ENCODE peak calls at places on chromosome 1, in six cellular contexts. B is GM23248; S is T follicular helper cell; U is activated T-cell treated with anti-CD3 and anti-CD28 coated beads for 24 hours; Q is left cardiac atrium; H is activated T-helper 1 cell treated with anti-CD3 and anti-CD28 coated beads, Interleukin-12 subunit alpha, Interleukin-12 subunit beta, Interleukin-2, Interleukin-4 antibody, amounts not matched to agents 30 ng/mL and 10 ng/mL and 1 ng/mL, durations not matched to agents 14 hours and 24 hours and 36 hours. V is an unnamed sample.

GRCh38 chr1:238242156-238242555 is 351.4 kb upstream of the ZP4 start:
- DNase-seq in B (no peak), S (no peak), U (no peak), Q (no peak), H (no peak), V (no peak)

GRCh38 chr1:6099787-6100765 is 54.4 kb downstream of the KCNAB2 start:
- DNase-seq in B (no peak), S (no peak), U (no peak), Q (no peak), H (no peak), V (peak)

GRCh38 chr1:66223681-66224080 is 310.3 kb upstream of the SGIP1 start:
- DNase-seq in B (no peak), S (no peak), U (no peak), Q (no peak), H (no peak), V (no peak)

GRCh38 chr1:196034080-196034706 is 574.0 kb downstream of the KCNT2 start:
- DNase-seq in B (peak), S (no peak), U (no peak), Q (no peak), H (no peak), V (no peak)

GRCh38 chr1:146007048-146007784 is 10.8 kb upstream of the TXNIP start:
- DNase-seq in B (peak), S (peak), U (peak), Q (peak), H (peak), V (peak)

GRCh38 chr1:150847499-150848060 is 28.8 kb downstream of the ARNT start:
- DNase-seq in B (peak), S (no peak), U (no peak), Q (no peak), H (no peak), V (no peak)

GRCh38 chr1:67159233-67159632 is 7.0 kb upstream of the IL23R start:
- DNase-seq in B (peak), S (no peak), U (no peak), Q (no peak), H (no peak), V (no peak)

GRCh38 chr1:34859442-34860200 is at the start of gene SMIM12:
- DNase-seq in B (peak), S (peak), U (peak), Q (peak), H (peak), V (peak)

GRCh38 chr1:88683516-88683847 is 591 bp upstream of the PKN2 start:
- DNase-seq in B (peak), S (peak), U (peak), Q (peak), H (no peak), V (no peak)

GRCh38 chr1:11930571-11931445 is 3.7 kb upstream of the PLOD1 start:
- DNase-seq in B (peak), S (no peak), U (no peak), Q (no peak), H (no peak), V (peak)

GRCh38 chr1:241177665-241178064 is 179.3 kb downstream of the RGS7 start:
- DNase-seq in B (no peak), S (no peak), U (no peak), Q (no peak), H (no peak), V (no peak)

GRCh38 chr1:26799479-26800133 is 11.9 kb downstream of the PIGV start:
- DNase-seq in B (peak), S (no peak), U (no peak), Q (peak), H (no peak), V (no peak)

GRCh38 chr1:39639333-39640130 is at the start of gene HEYL:
- DNase-seq in B (peak), S (peak), U (peak), Q (peak), H (peak), V (no peak)

GRCh38 chr1:31511848-31512615 is 64.3 kb upstream of the TINAGL1 start:
- DNase-seq in B (no peak), S (no peak), U (no peak), Q (no peak), H (no peak), V (no peak)

GRCh38 chr1:110982320-110982719 is 18.6 kb upstream of the LRIF1 start:
- DNase-seq in B (no peak), S (no peak), U (no peak), Q (no peak), H (no peak), V (no peak)

GRCh38 chr1:207030522-207031009 is 2.0 kb downstream of the C1orf116 start:
- DNase-seq in B (no peak), S (no peak), U (no peak), Q (no peak), H (no peak), V (no peak)

GRCh38 chr1:87072431-87072830 is 158.0 kb downstream of the HS2ST1 start:
- DNase-seq in B (no peak), S (no peak), U (no peak), Q (no peak), H (no peak), V (no peak)

GRCh38 chr1:208520700-208521099 is 276.5 kb upstream of the PLXNA2 start:
- DNase-seq in B (no peak), S (no peak), U (no peak), Q (no peak), H (no peak), V (no peak)

GRCh38 chr1:109444376-109444775 is 18.1 kb upstream of the PSMA5 start:
- DNase-seq in B (peak), S (no peak), U (no peak), Q (no peak), H (no peak), V (no peak)

GRCh38 chr1:110207831-110208230 is 2.3 kb upstream of the KCNC4 start:
- DNase-seq in B (peak), S (peak), U (peak), Q (peak), H (peak), V (peak)

V was measured in 8988T.